ENCODE peak calls at places on chromosome 20, in four cellular contexts. K, H, L and F are unnamed samples.

GRCh38 chr20:19934792-19935491 is 82.2 kb upstream of the NAA20 start:
- DNase-seq in H (no peak), K (peak; percentile 49), L (no peak), F (no peak)

GRCh38 chr20:33231237-33231636 is 4.6 kb upstream of the BPIFA1 start:
- DNase-seq in K (no peak), L (no peak), H (no peak), F (no peak)

GRCh38 chr20:9301129-9302072 is 213.0 kb upstream of the LAMP5 start:
- DNase-seq in K (no peak), L (no peak), H (no peak), F (no peak)

GRCh38 chr20:38150595-38151170 is 14.4 kb downstream of the TGM2 start:
- DNase-seq in H (no peak), K (no peak), L (no peak), F (no peak)

GRCh38 chr20:20578838-20579237 is 133.6 kb downstream of the RALGAPA2 start:
- DNase-seq in L (no peak), H (no peak), K (no peak), F (no peak)

GRCh38 chr20:24823176-24823575 is 125.9 kb upstream of the CST7 start:
- DNase-seq in H (no peak), L (no peak), K (no peak), F (no peak)

GRCh38 chr20:32238483-32239425 is 31.1 kb downstream of the POFUT1 start:
- DNase-seq in L (no peak), H (no peak), K (no peak), F (no peak)

GRCh38 chr20:258963-259362 is 1.4 kb downstream of the DEFB132 start:
- DNase-seq in L (peak; percentile 18), H (no peak), K (no peak), F (no peak)

GRCh38 chr20:58614984-58615760 is 35.9 kb upstream of the STX16 start:
- DNase-seq in K (no peak), H (no peak), L (no peak), F (no peak)

GRCh38 chr20:51687071-51687470 is 81.1 kb downstream of the ATP9A start:
- DNase-seq in H (no peak), L (no peak), K (no peak), F (no peak)

GRCh38 chr20:38141889-38142494 is 23.1 kb downstream of the TGM2 start:
- DNase-seq in H (no peak), L (no peak), K (no peak), F (no peak)

GRCh38 chr20:49381558-49382493 is 100.6 kb downstream of the KCNB1 start:
- DNase-seq in H (peak; percentile 50), K (peak; percentile 81), L (no peak), F (no peak)

GRCh38 chr20:25221592-25222460 is 26.1 kb upstream of the PYGB start:
- DNase-seq in L (no peak), K (peak; percentile 43), H (no peak), F (no peak)

GRCh38 chr20:48180039-48180438 is 394.8 kb upstream of the SULF2 start:
- DNase-seq in H (no peak), K (no peak), L (no peak), F (no peak)

GRCh38 chr20:2837561-2837960 is 2.9 kb downstream of the PCED1A start:
- DNase-seq in L (no peak), K (no peak), H (no peak), F (no peak)

GRCh38 chr20:38724603-38725457 is 544 bp downstream of the SLC32A1 start:
- DNase-seq in H (no peak), L (no peak), K (no peak), F (peak; percentile 43)

GRCh38 chr20:61980647-61981583 is 84.8 kb downstream of the TAF4 start:
- DNase-seq in H (no peak), K (peak; percentile 50), L (no peak), F (peak; percentile 39)